ENCODE peak calls at places on chromosomes 3 and 15, in eight cellular contexts. One of them, this sample, is unnamed. For H3K4me1, the result is how much of the 10 kb centered on the place peaks cover.

GRCh38 chr3:65151660-65152059 is 463.9 kb upstream of the ADAMTS9 start:
- DNase-seq in tibial nerve: no peak
- DNase-seq in cardiac muscle cell: no peak
- DNase-seq in adrenal gland: no peak
- DNase-seq in PC-9: no peak
- DNase-seq in body of pancreas: no peak
- DNase-seq in A549: no peak
- DNase-seq in aorta: no peak
- DNase-seq in this sample: no peak

GRCh38 chr3:160771811-160772459 is 15.9 kb downstream of the PPM1L start:
- DNase-seq in tibial nerve: no peak
- DNase-seq in cardiac muscle cell: no peak
- DNase-seq in adrenal gland: no peak
- DNase-seq in PC-9: no peak
- DNase-seq in body of pancreas: no peak
- DNase-seq in A549: no peak
- DNase-seq in aorta: no peak
- DNase-seq in this sample: no peak

GRCh38 chr3:112407214-112407887 is 74.4 kb downstream of the CD200 start:
- DNase-seq in tibial nerve: no peak
- DNase-seq in cardiac muscle cell: no peak
- DNase-seq in adrenal gland: no peak
- DNase-seq in PC-9: no peak
- DNase-seq in body of pancreas: no peak
- DNase-seq in A549: no peak
- DNase-seq in aorta: no peak
- DNase-seq in this sample: no peak

GRCh38 chr3:160564949-160565441 is 376 bp downstream of the KPNA4 start:
- DNase-seq in tibial nerve: no peak
- DNase-seq in cardiac muscle cell: peak
- DNase-seq in adrenal gland: peak
- DNase-seq in PC-9: peak
- DNase-seq in body of pancreas: no peak
- DNase-seq in A549: peak
- DNase-seq in aorta: peak
- DNase-seq in this sample: peak

GRCh38 chr15:101723161-101723873 is 956 bp downstream of the TARS3 start:
- DNase-seq in tibial nerve: no peak
- DNase-seq in cardiac muscle cell: peak
- DNase-seq in adrenal gland: no peak
- DNase-seq in PC-9: no peak
- DNase-seq in body of pancreas: no peak
- DNase-seq in A549: no peak
- DNase-seq in aorta: no peak
- DNase-seq in this sample: no peak

GRCh38 chr3:77459926-77460325 is 420.0 kb downstream of the ROBO2 start:
- DNase-seq in tibial nerve: no peak
- DNase-seq in cardiac muscle cell: no peak
- DNase-seq in adrenal gland: no peak
- DNase-seq in PC-9: no peak
- DNase-seq in body of pancreas: no peak
- DNase-seq in A549: no peak
- DNase-seq in aorta: no peak
- DNase-seq in this sample: no peak

GRCh38 chr3:72446406-72447058 is 401.7 kb downstream of the SHQ1 start:
- DNase-seq in tibial nerve: peak
- DNase-seq in cardiac muscle cell: no peak
- DNase-seq in adrenal gland: no peak
- DNase-seq in PC-9: peak
- DNase-seq in body of pancreas: no peak
- DNase-seq in A549: no peak
- DNase-seq in aorta: no peak
- DNase-seq in this sample: no peak

GRCh38 chr3:18442743-18443669 is 17.9 kb upstream of the SATB1 start:
- DNase-seq in tibial nerve: no peak
- DNase-seq in cardiac muscle cell: no peak
- DNase-seq in adrenal gland: no peak
- DNase-seq in PC-9: no peak
- DNase-seq in body of pancreas: no peak
- DNase-seq in A549: no peak
- DNase-seq in aorta: no peak
- DNase-seq in this sample: no peak

GRCh38 chr3:59308001-59308400 is 258.2 kb upstream of the CFAP20DC start:
- DNase-seq in tibial nerve: no peak
- DNase-seq in cardiac muscle cell: no peak
- DNase-seq in adrenal gland: no peak
- DNase-seq in PC-9: no peak
- DNase-seq in body of pancreas: no peak
- DNase-seq in A549: no peak
- DNase-seq in aorta: no peak
- DNase-seq in this sample: no peak

GRCh38 chr3:37765591-37766219 is 96.0 kb upstream of the CTDSPL start:
- DNase-seq in tibial nerve: peak
- DNase-seq in cardiac muscle cell: peak
- DNase-seq in adrenal gland: peak
- DNase-seq in PC-9: no peak
- DNase-seq in body of pancreas: no peak
- DNase-seq in A549: no peak
- DNase-seq in aorta: no peak
- DNase-seq in this sample: peak

GRCh38 chr15:45146405-45146804 is 16.6 kb downstream of the DUOX1 start:
- DNase-seq in tibial nerve: no peak
- DNase-seq in cardiac muscle cell: no peak
- DNase-seq in adrenal gland: no peak
- DNase-seq in PC-9: peak
- DNase-seq in body of pancreas: no peak
- DNase-seq in A549: no peak
- DNase-seq in aorta: peak
- DNase-seq in this sample: no peak

GRCh38 chr15:66269326-66270090 is 16.0 kb upstream of the MEGF11 start:
- DNase-seq in tibial nerve: no peak
- DNase-seq in cardiac muscle cell: peak
- DNase-seq in adrenal gland: peak
- DNase-seq in PC-9: peak
- DNase-seq in body of pancreas: no peak
- DNase-seq in A549: peak
- DNase-seq in aorta: no peak
- DNase-seq in this sample: no peak

GRCh38 chr15:101027273-101027901 is 108.2 kb downstream of the LRRK1 start:
- DNase-seq in tibial nerve: no peak
- DNase-seq in cardiac muscle cell: no peak
- DNase-seq in adrenal gland: peak
- DNase-seq in PC-9: no peak
- DNase-seq in body of pancreas: peak
- DNase-seq in A549: no peak
- DNase-seq in aorta: peak
- DNase-seq in this sample: peak

GRCh38 chr3:126053949-126054569 is 29.9 kb downstream of the SLC41A3 start:
- DNase-seq in tibial nerve: no peak
- DNase-seq in cardiac muscle cell: no peak
- DNase-seq in adrenal gland: no peak
- DNase-seq in PC-9: no peak
- DNase-seq in body of pancreas: no peak
- DNase-seq in A549: no peak
- DNase-seq in aorta: no peak
- DNase-seq in this sample: no peak

GRCh38 chr15:89479173-89479572 is 17.2 kb downstream of the RHCG start:
- DNase-seq in tibial nerve: no peak
- DNase-seq in cardiac muscle cell: no peak
- DNase-seq in adrenal gland: no peak
- DNase-seq in PC-9: no peak
- DNase-seq in body of pancreas: no peak
- DNase-seq in A549: no peak
- DNase-seq in aorta: peak
- DNase-seq in this sample: no peak

GRCh38 chr3:15498461-15499214 is 22.9 kb downstream of the COLQ start:
- DNase-seq in tibial nerve: no peak
- DNase-seq in cardiac muscle cell: no peak
- DNase-seq in adrenal gland: no peak
- DNase-seq in PC-9: no peak
- DNase-seq in body of pancreas: no peak
- DNase-seq in A549: no peak
- DNase-seq in aorta: no peak
- DNase-seq in this sample: no peak

GRCh38 chr15:65639509-65639908 is 17.8 kb downstream of the SLC24A1 start:
- DNase-seq in tibial nerve: no peak
- DNase-seq in cardiac muscle cell: no peak
- DNase-seq in adrenal gland: no peak
- DNase-seq in PC-9: no peak
- DNase-seq in body of pancreas: no peak
- DNase-seq in A549: no peak
- DNase-seq in aorta: no peak
- DNase-seq in this sample: no peak

GRCh38 chr15:91465696-91466095 is 365.6 kb downstream of the SV2B start:
- DNase-seq in tibial nerve: no peak
- DNase-seq in cardiac muscle cell: no peak
- DNase-seq in adrenal gland: no peak
- DNase-seq in PC-9: no peak
- DNase-seq in body of pancreas: no peak
- DNase-seq in A549: no peak
- DNase-seq in aorta: no peak
- DNase-seq in this sample: no peak

DNA sequence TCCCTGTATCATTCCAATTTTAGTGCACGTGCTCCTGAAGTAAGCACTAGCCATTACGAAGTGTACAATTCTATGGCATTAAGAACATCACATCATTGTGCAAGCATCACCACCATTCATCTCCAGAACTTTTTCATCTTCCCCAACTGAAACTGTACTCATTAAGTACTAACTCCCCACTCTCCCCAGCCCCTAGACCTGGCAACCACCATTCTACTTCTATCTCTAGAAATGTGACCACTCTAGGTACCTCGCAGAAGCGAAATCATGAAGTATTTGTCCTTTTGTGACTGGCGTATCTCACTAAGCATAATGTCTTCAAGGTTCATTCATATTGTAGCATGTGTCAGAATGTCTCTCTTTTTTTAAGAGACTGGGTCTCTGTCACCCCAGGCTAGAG is 11.4 kb downstream of the PPP1R2 start:
- DNase-seq in tibial nerve: no peak
- DNase-seq in cardiac muscle cell: no peak
- DNase-seq in adrenal gland: no peak
- DNase-seq in PC-9: no peak
- DNase-seq in body of pancreas: no peak
- DNase-seq in A549: no peak
- DNase-seq in aorta: no peak
- DNase-seq in this sample: no peak
- H3K4me1 ChIP-seq in tibial nerve: under half
- H3K4me1 ChIP-seq in cardiac muscle cell: under half
- H3K4me1 ChIP-seq in adrenal gland: under half
- H3K4me1 ChIP-seq in PC-9: under half
- H3K4me1 ChIP-seq in body of pancreas: under half
- H3K4me1 ChIP-seq in A549: under half
- H3K4me1 ChIP-seq in aorta: under half
- H3K4me1 ChIP-seq in this sample: under half

GRCh38 chr3:146626384-146627122 is 21.4 kb upstream of the PLSCR5 start:
- DNase-seq in tibial nerve: no peak
- DNase-seq in cardiac muscle cell: no peak
- DNase-seq in adrenal gland: no peak
- DNase-seq in PC-9: no peak
- DNase-seq in body of pancreas: no peak
- DNase-seq in A549: no peak
- DNase-seq in aorta: no peak
- DNase-seq in this sample: no peak

GRCh38 chr3:146625117-146625775 is 20.1 kb upstream of the PLSCR5 start:
- DNase-seq in tibial nerve: no peak
- DNase-seq in cardiac muscle cell: peak
- DNase-seq in adrenal gland: no peak
- DNase-seq in PC-9: no peak
- DNase-seq in body of pancreas: no peak
- DNase-seq in A549: peak
- DNase-seq in aorta: no peak
- DNase-seq in this sample: no peak
- H3K27ac ChIP-seq in tibial nerve: no peak
- H3K27ac ChIP-seq in cardiac muscle cell: no peak
- H3K27ac ChIP-seq in adrenal gland: no peak
- H3K27ac ChIP-seq in PC-9: no peak
- H3K27ac ChIP-seq in body of pancreas: no peak
- H3K27ac ChIP-seq in A549: no peak
- H3K27ac ChIP-seq in aorta: no peak
- H3K27ac ChIP-seq in this sample: no peak

DNA sequence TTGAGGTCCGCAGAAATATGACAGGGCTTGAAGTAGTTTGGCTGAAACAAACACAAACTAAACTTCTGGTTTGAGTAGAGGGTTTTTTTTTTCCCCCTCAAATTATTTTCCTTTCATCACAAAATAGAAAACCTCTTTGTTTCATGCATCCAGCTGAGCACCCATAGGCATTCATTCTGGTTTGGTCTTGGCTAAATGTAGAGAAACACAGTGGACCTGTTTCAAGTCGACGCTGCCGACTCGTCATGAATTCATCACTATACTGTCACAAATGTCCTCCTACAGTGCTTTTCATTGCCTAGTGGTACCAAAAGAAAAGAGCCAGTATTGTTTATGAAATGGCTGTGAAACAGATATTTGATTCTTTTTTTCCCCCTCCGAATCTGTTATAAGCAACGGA is 52.4 kb upstream of the GYG1 start:
- DNase-seq in tibial nerve: no peak
- DNase-seq in cardiac muscle cell: no peak
- DNase-seq in adrenal gland: no peak
- DNase-seq in PC-9: no peak
- DNase-seq in body of pancreas: no peak
- DNase-seq in A549: no peak
- DNase-seq in aorta: no peak
- DNase-seq in this sample: no peak
- H3K4me1 ChIP-seq in tibial nerve: under half
- H3K4me1 ChIP-seq in cardiac muscle cell: under half
- H3K4me1 ChIP-seq in adrenal gland: under half
- H3K4me1 ChIP-seq in PC-9: under half
- H3K4me1 ChIP-seq in body of pancreas: under half
- H3K4me1 ChIP-seq in A549: under half
- H3K4me1 ChIP-seq in aorta: under half
- H3K4me1 ChIP-seq in this sample: under half

GRCh38 chr15:47718474-47719440 is 1.5 kb downstream of the SEMA6D start:
- DNase-seq in tibial nerve: peak
- DNase-seq in cardiac muscle cell: peak
- DNase-seq in adrenal gland: no peak
- DNase-seq in PC-9: no peak
- DNase-seq in body of pancreas: peak
- DNase-seq in A549: no peak
- DNase-seq in aorta: peak
- DNase-seq in this sample: no peak

GRCh38 chr15:47717036-47717611 is at the start of gene SEMA6D:
- DNase-seq in tibial nerve: peak
- DNase-seq in cardiac muscle cell: peak
- DNase-seq in adrenal gland: peak
- DNase-seq in PC-9: no peak
- DNase-seq in body of pancreas: peak
- DNase-seq in A549: peak
- DNase-seq in aorta: peak
- DNase-seq in this sample: peak

GRCh38 chr15:47715402-47715801 is 1.9 kb upstream of the SEMA6D start:
- DNase-seq in tibial nerve: no peak
- DNase-seq in cardiac muscle cell: no peak
- DNase-seq in adrenal gland: no peak
- DNase-seq in PC-9: no peak
- DNase-seq in body of pancreas: no peak
- DNase-seq in A549: no peak
- DNase-seq in aorta: no peak
- DNase-seq in this sample: no peak

GRCh38 chr15:47719730-47720129 is 2.4 kb downstream of the SEMA6D start:
- DNase-seq in tibial nerve: no peak
- DNase-seq in cardiac muscle cell: no peak
- DNase-seq in adrenal gland: no peak
- DNase-seq in PC-9: no peak
- DNase-seq in body of pancreas: no peak
- DNase-seq in A549: no peak
- DNase-seq in aorta: no peak
- DNase-seq in this sample: no peak

GRCh38 chr15:47715856-47716445 is 1.4 kb upstream of the SEMA6D start:
- DNase-seq in tibial nerve: no peak
- DNase-seq in cardiac muscle cell: peak
- DNase-seq in adrenal gland: no peak
- DNase-seq in PC-9: no peak
- DNase-seq in body of pancreas: no peak
- DNase-seq in A549: no peak
- DNase-seq in aorta: no peak
- DNase-seq in this sample: no peak
- H3K27ac ChIP-seq in tibial nerve: peak
- H3K27ac ChIP-seq in cardiac muscle cell: peak
- H3K27ac ChIP-seq in adrenal gland: peak
- H3K27ac ChIP-seq in PC-9: no peak
- H3K27ac ChIP-seq in body of pancreas: no peak
- H3K27ac ChIP-seq in A549: no peak
- H3K27ac ChIP-seq in aorta: peak
- H3K27ac ChIP-seq in this sample: peak

This sample was measured in sigmoid colon.